ENCODE peak calls at places on chromosomes 5 and 9, in five cellular contexts. One of them, this sample, is unnamed.

GRCh38 chr5:138408023-138408422 is 30.8 kb upstream of the REEP2 start:
- DNase-seq in gastrocnemius medialis: no peak
- DNase-seq in aorta: no peak
- DNase-seq in tibial artery: no peak
- DNase-seq in prostate gland: no peak
- DNase-seq in this sample: no peak

GRCh38 chr5:82348749-82349148 is 70.6 kb upstream of the RPS23 start:
- DNase-seq in gastrocnemius medialis: no peak
- DNase-seq in aorta: no peak
- DNase-seq in tibial artery: peak; percentile 82
- DNase-seq in prostate gland: no peak
- DNase-seq in this sample: no peak

GRCh38 chr5:57113486-57113885 is 60.4 kb upstream of the GPBP1 start:
- DNase-seq in gastrocnemius medialis: no peak
- DNase-seq in aorta: no peak
- DNase-seq in tibial artery: no peak
- DNase-seq in prostate gland: no peak
- DNase-seq in this sample: no peak

GRCh38 chr5:99721487-99721886 is 792.7 kb upstream of the CHD1 start:
- DNase-seq in gastrocnemius medialis: no peak
- DNase-seq in aorta: no peak
- DNase-seq in tibial artery: no peak
- DNase-seq in prostate gland: no peak
- DNase-seq in this sample: no peak

GRCh38 chr5:34625246-34625645 is 30.9 kb upstream of the RAI14 start:
- DNase-seq in gastrocnemius medialis: no peak
- DNase-seq in aorta: no peak
- DNase-seq in tibial artery: no peak
- DNase-seq in prostate gland: no peak
- DNase-seq in this sample: no peak

GRCh38 chr9:98550206-98550820 is 158.4 kb downstream of the GABBR2 start:
- DNase-seq in gastrocnemius medialis: no peak
- DNase-seq in aorta: no peak
- DNase-seq in tibial artery: no peak
- DNase-seq in prostate gland: no peak
- DNase-seq in this sample: no peak

GRCh38 chr5:107680099-107680498 is 9.4 kb upstream of the EFNA5 start:
- DNase-seq in gastrocnemius medialis: no peak
- DNase-seq in aorta: no peak
- DNase-seq in tibial artery: no peak
- DNase-seq in prostate gland: no peak
- DNase-seq in this sample: no peak

GRCh38 chr9:365451-365850 is 150.8 kb downstream of the DOCK8 start:
- DNase-seq in gastrocnemius medialis: no peak
- DNase-seq in aorta: no peak
- DNase-seq in tibial artery: no peak
- DNase-seq in prostate gland: no peak
- DNase-seq in this sample: no peak

GRCh38 chr5:141051526-141051876 is 327 bp downstream of the PCDHB1 start:
- DNase-seq in gastrocnemius medialis: no peak
- DNase-seq in aorta: no peak
- DNase-seq in tibial artery: no peak
- DNase-seq in prostate gland: no peak
- DNase-seq in this sample: no peak

DNA sequence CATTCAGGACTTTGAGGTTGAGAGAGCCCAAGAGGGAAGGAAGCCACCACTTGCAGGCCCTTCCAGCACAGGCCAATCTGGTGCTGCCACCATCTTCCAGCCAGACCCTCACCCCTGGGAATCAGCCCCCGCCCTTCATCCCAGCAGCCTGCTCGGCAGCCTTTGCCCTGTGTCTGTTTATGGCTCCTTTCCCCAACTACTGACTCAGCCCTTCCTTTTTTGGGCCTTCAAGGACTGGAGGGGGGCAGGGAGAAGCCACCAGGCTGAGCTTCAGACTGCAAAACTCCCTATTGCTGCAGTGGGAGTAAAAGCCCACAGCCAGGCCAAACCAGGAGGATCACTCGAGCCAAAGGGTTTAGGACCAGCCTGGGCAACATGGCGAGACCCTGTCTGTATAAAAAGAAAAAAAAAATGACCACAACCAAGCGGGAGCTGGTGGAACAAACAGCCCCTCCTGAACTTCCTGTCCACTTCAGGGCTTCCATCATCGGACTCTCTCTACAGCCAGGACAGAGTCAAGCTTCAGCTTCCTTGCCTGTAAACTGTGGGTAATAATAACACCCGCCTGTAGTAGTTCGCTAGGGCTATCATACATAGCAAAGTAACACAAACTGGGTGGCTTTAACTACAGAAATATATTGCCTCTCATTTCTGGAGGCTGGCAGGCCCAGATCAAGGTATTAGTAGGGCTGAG is 85.9 kb upstream of the IL17B start:
- DNase-seq in gastrocnemius medialis: peak; percentile 74
- DNase-seq in aorta: no peak
- DNase-seq in tibial artery: peak; percentile 85
- DNase-seq in prostate gland: no peak
- DNase-seq in this sample: no peak
- H3K27ac ChIP-seq in gastrocnemius medialis: peak overlapping the region; percentile 80
- H3K27ac ChIP-seq in aorta: peak overlapping the region; percentile 6
- H3K27ac ChIP-seq in tibial artery: peak overlapping the region; percentile 68
- H3K27ac ChIP-seq in prostate gland: peak overlapping the region; percentile 61
- H3K27ac ChIP-seq in this sample: peak overlapping the region; percentile 40

GRCh38 chr5:113271753-113272454 is 162.9 kb downstream of the TSSK1B start:
- DNase-seq in gastrocnemius medialis: no peak
- DNase-seq in aorta: no peak
- DNase-seq in tibial artery: no peak
- DNase-seq in prostate gland: no peak
- DNase-seq in this sample: no peak
- H3K4me1 ChIP-seq in gastrocnemius medialis: no peaks in the 10 kb centered on the region
- H3K4me1 ChIP-seq in aorta: no peaks in the 10 kb centered on the region
- H3K4me1 ChIP-seq in tibial artery: peaks cover 2% of the 10 kb centered on the region
- H3K4me1 ChIP-seq in prostate gland: no peaks in the 10 kb centered on the region
- H3K4me1 ChIP-seq in this sample: peaks cover 1% of the 10 kb centered on the region

GRCh38 chr5:40906351-40906751 is 2.9 kb upstream of the C7 start:
- DNase-seq in gastrocnemius medialis: no peak
- DNase-seq in aorta: no peak
- DNase-seq in tibial artery: no peak
- DNase-seq in prostate gland: no peak
- DNase-seq in this sample: no peak

GRCh38 chr5:40909723-40910122 is 426 bp downstream of the C7 start:
- DNase-seq in gastrocnemius medialis: no peak
- DNase-seq in aorta: no peak
- DNase-seq in tibial artery: no peak
- DNase-seq in prostate gland: no peak
- DNase-seq in this sample: no peak

GRCh38 chr5:40904994-40905306 is 4.3 kb upstream of the C7 start:
- DNase-seq in gastrocnemius medialis: no peak
- DNase-seq in aorta: no peak
- DNase-seq in tibial artery: no peak
- DNase-seq in prostate gland: no peak
- DNase-seq in this sample: no peak

GRCh38 chr5:40911278-40911677 is 2.0 kb downstream of the C7 start:
- DNase-seq in gastrocnemius medialis: no peak
- DNase-seq in aorta: no peak
- DNase-seq in tibial artery: no peak
- DNase-seq in prostate gland: no peak
- DNase-seq in this sample: no peak

GRCh38 chr5:40909233-40909632 is at the start of gene C7:
- DNase-seq in gastrocnemius medialis: no peak
- DNase-seq in aorta: no peak
- DNase-seq in tibial artery: no peak
- DNase-seq in prostate gland: no peak
- DNase-seq in this sample: no peak
- H3K4me3 ChIP-seq in gastrocnemius medialis: no peak within 1 kb of the TSS
- H3K4me3 ChIP-seq in aorta: no peak within 1 kb of the TSS
- H3K4me3 ChIP-seq in tibial artery: no peak within 1 kb of the TSS
- H3K4me3 ChIP-seq in prostate gland: peak within 1 kb of the TSS; percentile 3
- H3K4me3 ChIP-seq in this sample: no peak within 1 kb of the TSS

DNA sequence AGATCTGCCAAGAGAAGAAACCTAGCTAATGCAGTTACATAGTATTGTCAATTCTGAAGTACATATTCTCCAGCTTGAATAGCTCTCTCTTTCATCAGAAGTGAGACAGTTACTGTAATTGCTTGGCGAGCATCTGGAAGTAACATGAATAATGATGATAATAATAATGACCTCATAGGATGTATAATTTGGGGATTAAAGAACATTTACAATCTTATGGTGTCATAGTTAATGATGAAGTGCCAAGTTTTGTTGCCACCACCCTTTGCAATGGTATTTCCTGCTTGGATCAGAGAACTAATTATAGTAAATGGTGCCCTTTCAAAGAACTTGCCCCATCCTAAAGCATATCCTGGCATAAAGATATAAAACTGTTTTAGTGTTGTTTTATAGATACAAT is 201.4 kb downstream of the ADAMTSL1 start:
- DNase-seq in gastrocnemius medialis: no peak
- DNase-seq in aorta: no peak
- DNase-seq in tibial artery: no peak
- DNase-seq in prostate gland: no peak
- DNase-seq in this sample: no peak
- H3K27ac ChIP-seq in gastrocnemius medialis: no peak overlapping the region
- H3K27ac ChIP-seq in aorta: no peak overlapping the region
- H3K27ac ChIP-seq in tibial artery: no peak overlapping the region
- H3K27ac ChIP-seq in prostate gland: no peak overlapping the region
- H3K27ac ChIP-seq in this sample: no peak overlapping the region

DNA sequence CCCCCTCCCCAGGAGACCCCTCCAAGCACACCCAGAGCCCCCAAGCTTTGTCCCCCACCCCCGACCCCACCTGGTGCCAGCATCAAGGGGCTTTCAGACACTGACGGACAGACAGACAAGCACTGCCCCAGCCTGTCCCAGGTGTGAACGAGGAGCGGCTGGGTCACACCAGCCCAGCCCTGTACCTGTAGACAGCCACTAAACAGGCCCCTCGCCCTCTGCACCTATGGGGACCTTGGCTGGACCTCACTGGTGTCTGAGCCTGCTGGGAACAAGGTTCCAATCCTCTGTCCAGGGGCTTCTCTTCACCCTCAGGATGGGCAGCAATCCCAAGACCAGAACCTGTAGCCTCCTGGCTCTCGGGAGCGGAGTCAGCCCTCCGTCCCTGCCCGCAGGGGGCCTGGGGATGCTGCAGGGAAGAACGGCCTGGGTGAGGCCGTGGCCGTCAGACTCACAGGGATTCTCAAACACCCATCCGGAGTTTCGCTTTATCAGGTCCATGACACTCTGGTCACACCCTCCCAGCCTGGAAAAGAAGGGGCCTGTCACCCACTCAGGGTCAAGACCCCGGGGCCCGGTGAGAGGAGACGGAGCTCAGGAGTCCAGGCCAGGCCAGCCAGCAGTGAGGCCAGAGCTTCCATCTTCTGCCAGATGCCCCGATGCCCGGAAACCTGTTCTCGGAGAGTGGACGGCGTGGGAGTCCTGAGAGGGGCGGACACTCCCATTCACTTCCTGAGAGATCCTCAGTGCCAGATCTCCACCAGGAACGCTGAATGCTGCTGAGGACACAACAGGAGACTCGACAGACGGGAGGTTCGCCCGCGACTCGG is 2.7 kb downstream of the LCN6 start:
- DNase-seq in gastrocnemius medialis: no peak
- DNase-seq in aorta: no peak
- DNase-seq in tibial artery: peak; percentile 64
- DNase-seq in prostate gland: no peak
- DNase-seq in this sample: no peak
- H3K4me1 ChIP-seq in gastrocnemius medialis: no peaks in the 10 kb centered on the region
- H3K4me1 ChIP-seq in aorta: no peaks in the 10 kb centered on the region
- H3K4me1 ChIP-seq in tibial artery: peaks cover 21% of the 10 kb centered on the region
- H3K4me1 ChIP-seq in prostate gland: peaks cover 5% of the 10 kb centered on the region
- H3K4me1 ChIP-seq in this sample: no peaks in the 10 kb centered on the region

GRCh38 chr5:157225463-157226422 is 40.2 kb upstream of the CYFIP2 start:
- DNase-seq in gastrocnemius medialis: no peak
- DNase-seq in aorta: no peak
- DNase-seq in tibial artery: no peak
- DNase-seq in prostate gland: no peak
- DNase-seq in this sample: no peak

GRCh38 chr5:157217289-157218024 is 36.8 kb downstream of the ITK start:
- DNase-seq in gastrocnemius medialis: no peak
- DNase-seq in aorta: no peak
- DNase-seq in tibial artery: no peak
- DNase-seq in prostate gland: no peak
- DNase-seq in this sample: no peak

GRCh38 chr5:157219491-157220271 is 39.0 kb downstream of the ITK start:
- DNase-seq in gastrocnemius medialis: no peak
- DNase-seq in aorta: no peak
- DNase-seq in tibial artery: no peak
- DNase-seq in prostate gland: no peak
- DNase-seq in this sample: no peak

DNA sequence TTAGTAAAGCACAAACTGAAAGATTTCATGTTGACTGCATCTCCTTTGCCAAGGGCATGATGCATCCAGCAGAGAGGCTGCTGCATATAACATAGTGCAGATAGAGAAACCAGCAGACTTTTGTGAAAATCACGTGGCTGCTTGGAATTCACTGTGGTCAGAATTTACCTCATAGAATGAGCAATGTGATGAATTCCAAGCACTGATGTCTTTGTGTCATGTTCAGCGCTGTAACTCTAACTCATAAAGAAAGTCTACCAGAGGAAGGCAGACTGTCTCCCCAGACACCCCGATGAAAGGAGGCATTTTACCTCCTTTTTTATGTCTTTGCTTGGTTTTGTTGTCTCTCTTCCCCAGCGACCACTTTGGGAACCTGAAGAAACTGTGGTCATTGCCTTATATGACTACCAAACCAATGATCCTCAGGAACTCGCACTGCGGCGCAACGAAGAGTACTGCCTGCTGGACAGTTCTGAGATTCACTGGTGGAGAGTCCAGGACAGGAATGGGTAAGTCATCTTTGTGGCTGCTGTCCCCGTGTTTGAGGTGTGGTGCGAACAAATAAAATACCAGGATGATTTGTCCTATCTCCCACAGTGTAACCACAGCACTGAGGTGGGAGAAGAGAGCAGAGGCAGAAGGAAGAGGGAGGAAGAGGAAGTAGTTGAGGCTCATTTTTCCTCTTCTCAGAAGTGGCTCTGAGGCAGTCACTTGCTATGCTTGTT is 42.0 kb downstream of the ITK start:
- DNase-seq in gastrocnemius medialis: no peak
- DNase-seq in aorta: no peak
- DNase-seq in tibial artery: no peak
- DNase-seq in prostate gland: no peak
- DNase-seq in this sample: no peak
- H3K4me3 ChIP-seq in gastrocnemius medialis: no peak overlapping the region
- H3K4me3 ChIP-seq in aorta: no peak overlapping the region
- H3K4me3 ChIP-seq in tibial artery: no peak overlapping the region
- H3K4me3 ChIP-seq in prostate gland: no peak overlapping the region
- H3K4me3 ChIP-seq in this sample: no peak overlapping the region

GRCh38 chr9:32395483-32396216 is 11.2 kb downstream of the ACO1 start:
- DNase-seq in gastrocnemius medialis: peak; percentile 63
- DNase-seq in aorta: peak; percentile 75
- DNase-seq in tibial artery: peak; percentile 77
- DNase-seq in prostate gland: no peak
- DNase-seq in this sample: no peak
- H3K27ac ChIP-seq in gastrocnemius medialis: no peak overlapping the region
- H3K27ac ChIP-seq in aorta: no peak overlapping the region
- H3K27ac ChIP-seq in tibial artery: no peak overlapping the region
- H3K27ac ChIP-seq in prostate gland: no peak overlapping the region
- H3K27ac ChIP-seq in this sample: no peak overlapping the region